ENCODE peak calls at places on chromosomes 6 and 20, in ten cellular contexts. X, E, B, H, O, I, Q, P, L and W are unnamed samples. For H3K4me1 and H3K27me3, the result is how much of the 10 kb centered on the place peaks cover.

GRCh38 chr20:51928931-51929330 is 126.6 kb upstream of the SALL4 start:
- DNase-seq in X (no peak), E (no peak), B (peak), H (no peak), O (no peak), I (no peak), Q (no peak), P (no peak), L (no peak), W (no peak)

GRCh38 chr6:118558811-118559217 is 10.7 kb downstream of the PLN start:
- DNase-seq in X (no peak), E (no peak), B (no peak), H (peak), O (no peak), I (no peak), Q (no peak), P (no peak), L (peak), W (no peak)

GRCh38 chr6:110509617-110510231 is 33.3 kb upstream of the SLC22A16 start:
- DNase-seq in X (peak), E (peak), B (peak), H (no peak), O (peak), I (no peak), Q (no peak), P (no peak), L (peak), W (no peak)

GRCh38 chr6:157269261-157269794 is 54.0 kb downstream of the TMEM242 start:
- DNase-seq in X (peak), E (no peak), B (peak), H (no peak), O (peak), I (no peak), Q (no peak), P (peak), L (peak), W (no peak)

GRCh38 chr6:26272171-26272631 is 92.8 kb upstream of the BTN3A2 start:
- DNase-seq in X (no peak), E (peak), B (peak), H (no peak), O (peak), I (peak), Q (peak), P (peak), L (no peak), W (peak)

GRCh38 chr20:8693709-8694108 is 375.2 kb upstream of the PLCB4 start:
- DNase-seq in X (no peak), E (peak), B (peak), H (no peak), O (no peak), I (no peak), Q (no peak), P (no peak), L (peak), W (no peak)

GRCh38 chr6:16674666-16675392 is 86.4 kb downstream of the ATXN1 start:
- DNase-seq in X (no peak), E (no peak), B (peak), H (no peak), O (no peak), I (no peak), Q (no peak), P (no peak), L (peak), W (no peak)

GRCh38 chr6:68169922-68170321 is 465.2 kb upstream of the ADGRB3 start:
- DNase-seq in X (no peak), E (no peak), B (no peak), H (no peak), O (no peak), I (no peak), Q (no peak), P (no peak), L (no peak), W (no peak)

GRCh38 chr6:15734118-15734897 is 71.5 kb upstream of the DTNBP1 start:
- DNase-seq in X (no peak), E (no peak), B (no peak), H (no peak), O (no peak), I (no peak), Q (no peak), P (no peak), L (peak), W (no peak)

GRCh38 chr6:37059344-37060194 is 54.1 kb downstream of the FGD2 start:
- DNase-seq in X (no peak), E (peak), B (peak), H (no peak), O (peak), I (peak), Q (peak), P (peak), L (peak), W (no peak)

GRCh38 chr6:157679605-157680580 is 143.2 kb upstream of the SNX9 start:
- DNase-seq in X (no peak), E (no peak), B (no peak), H (no peak), O (no peak), I (no peak), Q (no peak), P (no peak), L (no peak), W (no peak)

GRCh38 chr20:25294459-25295385 is 46.8 kb downstream of the PYGB start:
- DNase-seq in X (no peak), E (peak), B (peak), H (peak), O (peak), I (no peak), Q (no peak), P (no peak), L (peak), W (peak)

GRCh38 chr20:23350855-23351838 is 556 bp downstream of the NXT1 start:
- DNase-seq in X (peak), E (peak), B (peak), H (peak), O (peak), I (peak), Q (peak), P (peak), L (peak), W (peak)

GRCh38 chr6:152748843-152749242 is 1.8 kb upstream of the VIP start:
- DNase-seq in X (no peak), E (no peak), B (peak), H (no peak), O (no peak), I (no peak), Q (no peak), P (no peak), L (no peak), W (no peak)

GRCh38 chr6:11712760-11713159 is 65.8 kb downstream of the ADTRP start:
- DNase-seq in X (no peak), E (no peak), B (peak), H (no peak), O (no peak), I (no peak), Q (no peak), P (no peak), L (no peak), W (no peak)

GRCh38 chr20:24966317-24967012 is 17.4 kb downstream of the CST7 start:
- DNase-seq in X (no peak), E (no peak), B (no peak), H (no peak), O (no peak), I (no peak), Q (peak), P (no peak), L (no peak), W (no peak)

GRCh38 chr6:166589334-166589731 is 2.9 kb upstream of the RAMACL start:
- DNase-seq in X (no peak), E (no peak), B (no peak), H (no peak), O (no peak), I (no peak), Q (no peak), P (no peak), L (no peak), W (no peak)

GRCh38 chr6:13553646-13554045 is 20.8 kb upstream of the SIRT5 start:
- DNase-seq in X (no peak), E (peak), B (no peak), H (no peak), O (no peak), I (no peak), Q (no peak), P (no peak), L (no peak), W (no peak)

GRCh38 chr6:42419490-42420280 is 32.0 kb downstream of the TRERF1 start:
- DNase-seq in X (no peak), E (no peak), B (no peak), H (no peak), O (no peak), I (no peak), Q (no peak), P (no peak), L (no peak), W (peak)

GRCh38 chr6:6820688-6821238 is 232.2 kb downstream of the LY86 start:
- DNase-seq in X (peak), E (no peak), B (no peak), H (no peak), O (peak), I (no peak), Q (no peak), P (no peak), L (no peak), W (no peak)

GRCh38 chr6:79607000-79607399 is 24.1 kb upstream of the SH3BGRL2 start:
- DNase-seq in X (no peak), E (no peak), B (no peak), H (no peak), O (no peak), I (no peak), Q (no peak), P (no peak), L (no peak), W (no peak)

GRCh38 chr6:108174371-108175175 is 8.8 kb downstream of the NR2E1 start:
- DNase-seq in X (no peak), E (no peak), B (peak), H (peak), O (peak), I (no peak), Q (no peak), P (no peak), L (peak), W (peak)

GRCh38 chr20:58870293-58871014 is 17.9 kb downstream of the GNAS start:
- DNase-seq in X (peak), E (peak), B (peak), H (peak), O (peak), I (peak), Q (peak), P (peak), L (no peak), W (peak)

GRCh38 chr20:48898210-48898609 is 23.3 kb upstream of the ARFGEF2 start:
- DNase-seq in X (no peak), E (peak), B (peak), H (no peak), O (no peak), I (no peak), Q (no peak), P (no peak), L (peak), W (no peak)

GRCh38 chr20:8267009-8267408 is 134.9 kb downstream of the PLCB1 start:
- DNase-seq in X (no peak), E (no peak), B (no peak), H (no peak), O (no peak), I (no peak), Q (no peak), P (no peak), L (no peak), W (no peak)

GRCh38 chr6:162029873-162030576 is 697.5 kb downstream of the PRKN start:
- DNase-seq in X (no peak), E (no peak), B (peak), H (no peak), O (no peak), I (no peak), Q (no peak), P (no peak), L (peak), W (no peak)

GRCh38 chr20:44057698-44058675 is 129.0 kb downstream of the JPH2 start:
- DNase-seq in X (no peak), E (no peak), B (peak), H (no peak), O (no peak), I (no peak), Q (no peak), P (no peak), L (peak), W (no peak)

GRCh38 chr6:69022991-69023390 is 387.9 kb downstream of the ADGRB3 start:
- DNase-seq in X (no peak), E (no peak), B (peak), H (no peak), O (no peak), I (no peak), Q (no peak), P (no peak), L (peak), W (no peak)

GRCh38 chr20:56621730-56622129 is 7.4 kb upstream of the TFAP2C start:
- DNase-seq in X (no peak), E (no peak), B (no peak), H (no peak), O (no peak), I (no peak), Q (no peak), P (no peak), L (no peak), W (no peak)

DNA sequence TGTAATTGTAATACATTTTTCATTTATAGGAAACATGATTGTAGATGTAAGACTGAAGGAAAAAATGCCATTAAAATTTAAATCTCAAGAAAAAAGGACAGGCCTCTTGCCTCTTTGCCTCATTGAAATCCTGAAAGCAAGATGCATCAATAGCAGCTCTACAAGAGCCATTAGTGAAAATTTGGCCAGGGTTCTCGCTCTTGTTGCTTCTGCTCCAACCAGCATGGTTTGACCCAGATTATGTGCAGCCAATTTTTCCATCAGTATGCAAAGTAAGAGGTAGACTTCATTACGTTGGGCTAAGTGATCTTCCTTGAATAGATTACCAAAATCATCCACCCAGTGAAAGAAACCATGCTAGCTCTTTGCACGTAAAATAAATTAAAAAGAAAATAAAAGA is 106.6 kb downstream of the SGK1 start:
- DNase-seq in X (no peak), E (no peak), B (no peak), H (no peak), O (no peak), I (no peak), Q (no peak), P (no peak), L (no peak), W (no peak)
- H3K4me3 ChIP-seq in X (no peak), E (no peak), B (no peak), H (no peak), O (no peak), I (no peak), Q (no peak), P (no peak), L (no peak), W (no peak)

GRCh38 chr6:35735452-35735851 is 1.4 kb upstream of the ARMC12 start:
- DNase-seq in X (peak), E (no peak), B (no peak), H (no peak), O (no peak), I (no peak), Q (no peak), P (no peak), L (no peak), W (no peak)

GRCh38 chr6:35737413-35738211 is 780 bp downstream of the ARMC12 start:
- DNase-seq in X (no peak), E (no peak), B (peak), H (peak), O (peak), I (no peak), Q (no peak), P (no peak), L (peak), W (no peak)

GRCh38 chr6:35733633-35734032 is 3.2 kb upstream of the ARMC12 start:
- DNase-seq in X (peak), E (no peak), B (no peak), H (no peak), O (no peak), I (no peak), Q (no peak), P (no peak), L (no peak), W (no peak)

GRCh38 chr6:35736982-35737412 is at the start of gene ARMC12:
- DNase-seq in X (no peak), E (no peak), B (no peak), H (no peak), O (no peak), I (no peak), Q (no peak), P (no peak), L (no peak), W (no peak)

DNA sequence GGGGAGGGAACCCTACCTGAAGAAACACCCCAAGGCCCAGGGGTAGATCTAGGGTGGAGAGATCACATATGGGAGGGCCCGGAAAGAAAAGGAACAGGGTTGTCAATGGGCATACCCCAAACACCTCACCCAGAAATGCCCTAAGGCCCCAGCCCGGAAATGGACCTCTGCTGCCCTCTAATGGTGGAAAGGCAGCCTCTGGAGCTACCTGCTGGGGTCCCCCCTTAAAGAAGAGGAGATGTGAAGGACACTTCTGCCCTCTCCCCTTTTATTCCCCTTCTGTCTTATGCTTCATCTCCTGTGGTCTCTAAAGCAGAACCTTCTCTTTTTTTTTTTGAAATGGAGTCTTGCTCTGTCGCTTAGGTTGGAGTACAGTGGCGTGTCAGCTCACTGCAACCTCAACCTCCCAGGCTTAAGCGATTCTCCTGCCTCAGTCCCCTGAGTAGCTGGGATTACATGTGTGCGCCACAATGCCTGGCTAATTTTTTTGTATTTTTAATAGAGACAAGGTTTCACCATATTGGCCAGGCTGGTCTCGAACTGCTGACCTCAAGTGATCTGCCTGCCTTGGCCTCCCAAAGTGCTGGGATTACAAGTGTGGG is 438 bp upstream of the ARMC12 start:
- DNase-seq in X (peak), E (peak), B (peak), H (peak), O (peak), I (peak), Q (peak), P (peak), L (no peak), W (peak)
- H3K4me1 ChIP-seq in X (half or more), E (under half), B (under half), H (under half), O (under half), I (under half), Q (under half), P (half or more), L (under half), W (half or more)

GRCh38 chr6:54427396-54427910 is 119.2 kb downstream of the TINAG start:
- DNase-seq in X (no peak), E (no peak), B (peak), H (no peak), O (no peak), I (no peak), Q (no peak), P (no peak), L (peak), W (no peak)

GRCh38 chr6:54428437-54428836 is 120.2 kb downstream of the TINAG start:
- DNase-seq in X (no peak), E (no peak), B (no peak), H (no peak), O (no peak), I (no peak), Q (no peak), P (no peak), L (no peak), W (no peak)

GRCh38 chr6:54426995-54427394 is 118.8 kb downstream of the TINAG start:
- DNase-seq in X (no peak), E (no peak), B (peak), H (no peak), O (no peak), I (no peak), Q (no peak), P (no peak), L (no peak), W (no peak)

DNA sequence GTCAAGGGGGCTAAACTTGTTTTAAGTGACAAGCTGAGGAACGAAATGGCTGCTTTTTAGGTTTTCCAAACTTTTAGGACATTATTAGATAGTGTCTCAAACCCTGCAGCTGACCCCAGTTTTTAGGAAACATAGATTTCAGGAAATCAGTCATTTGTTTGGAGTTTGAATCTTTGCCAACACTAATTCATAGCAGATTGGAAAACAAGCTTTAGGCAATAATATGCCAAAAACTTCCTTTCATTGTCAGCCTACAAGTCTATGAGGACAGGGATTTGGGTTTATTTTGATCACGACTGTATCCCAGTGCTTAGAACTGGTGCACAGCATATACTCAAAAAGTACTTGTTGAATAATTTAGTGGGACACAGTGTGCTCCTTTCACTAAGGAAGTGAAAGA is 123.2 kb downstream of the TINAG start:
- DNase-seq in X (no peak), E (no peak), B (peak), H (no peak), O (no peak), I (no peak), Q (no peak), P (no peak), L (no peak), W (no peak)
- H3K27me3 ChIP-seq in X (under half), E (under half), B (under half), H (under half), O (under half), I (under half), Q (under half), P (under half), L (under half), W (under half)

GRCh38 chr6:148757944-148758343 is 11.1 kb downstream of the UST start:
- DNase-seq in X (no peak), E (no peak), B (no peak), H (no peak), O (no peak), I (no peak), Q (no peak), P (no peak), L (no peak), W (no peak)

GRCh38 chr6:148760143-148760505 is 13.3 kb downstream of the UST start:
- DNase-seq in X (no peak), E (no peak), B (peak), H (no peak), O (no peak), I (no peak), Q (no peak), P (no peak), L (no peak), W (no peak)

GRCh38 chr6:148761532-148761951 is 14.7 kb downstream of the UST start:
- DNase-seq in X (no peak), E (no peak), B (no peak), H (no peak), O (no peak), I (peak), Q (peak), P (no peak), L (no peak), W (no peak)

GRCh38 chr6:148758492-148758891 is 11.7 kb downstream of the UST start:
- DNase-seq in X (no peak), E (no peak), B (no peak), H (no peak), O (no peak), I (no peak), Q (no peak), P (no peak), L (no peak), W (no peak)

DNA sequence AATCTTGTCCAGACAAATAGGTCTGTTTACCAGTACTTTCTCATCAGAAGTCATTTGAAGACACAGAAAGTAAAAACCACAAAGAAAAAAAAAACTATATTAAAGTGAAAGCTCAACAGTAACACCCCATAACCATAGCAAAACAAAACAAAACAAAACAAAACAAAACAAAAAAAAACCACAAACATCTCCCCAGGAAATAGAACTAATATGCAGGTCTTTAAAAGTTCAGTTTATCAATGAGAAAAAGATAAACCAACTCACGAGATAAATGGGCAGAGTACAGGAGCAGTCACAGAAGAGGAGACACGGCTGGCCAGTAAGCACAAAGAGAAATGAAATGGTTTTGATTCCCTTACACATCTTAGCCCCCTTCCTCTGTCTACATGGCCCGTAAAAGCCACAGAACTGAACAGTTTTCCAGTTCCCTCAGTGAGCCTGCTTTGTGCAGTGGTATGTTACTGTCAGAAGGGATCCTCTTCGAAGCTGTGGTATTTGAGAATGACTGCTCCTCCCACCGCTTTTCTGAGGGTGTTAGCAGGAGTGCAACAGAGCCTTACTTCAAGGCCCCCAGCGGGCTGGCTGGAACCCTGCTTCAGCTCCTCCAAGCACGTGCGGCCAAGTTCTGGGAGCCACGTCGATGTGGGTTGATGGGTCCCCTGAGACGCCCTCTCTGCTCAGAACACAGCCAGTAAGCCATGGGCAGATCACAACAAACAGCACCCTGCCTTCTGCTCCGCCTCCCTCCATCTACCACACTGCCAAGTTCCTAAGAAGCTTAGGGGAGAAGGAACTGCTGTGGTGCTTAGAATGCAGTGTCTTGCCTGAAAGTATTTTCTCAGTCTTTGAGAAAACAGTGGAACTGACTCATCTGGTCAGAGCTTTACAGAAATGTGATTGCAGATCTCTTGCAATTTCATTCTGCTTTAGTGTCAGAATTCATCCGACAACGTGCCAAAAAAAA is 14.0 kb downstream of the UST start:
- DNase-seq in X (peak), E (no peak), B (peak), H (peak), O (peak), I (no peak), Q (peak), P (peak), L (peak), W (peak)
- H3K4me3 ChIP-seq in X (no peak), E (no peak), B (peak), H (peak), O (no peak), I (peak), Q (peak), P (peak), L (peak), W (peak)